ENCODE peak calls at places on chromosomes 2 and 18, in seven cellular contexts. H is SK-N-SH, A is GM23248, W is HepG2, R is IMR-90, N is HCT116, P is mesenchymal stem cell. G is an unnamed sample.

GRCh38 chr2:161120775-161121174 is 39.5 kb upstream of the TANK start:
- DNase-seq in H (no peak), A (no peak), W (no peak), R (no peak), N (no peak), P (no peak), G (no peak)

GRCh38 chr2:109467701-109468100 is 146.1 kb downstream of the SEPTIN10 start:
- DNase-seq in H (peak; percentile 57), A (no peak), W (no peak), R (no peak), N (no peak), P (no peak), G (no peak)

GRCh38 chr2:182330451-182331325 is 96.1 kb downstream of the PDE1A start:
- DNase-seq in H (no peak), A (peak; percentile 56), W (no peak), R (peak; percentile 73), N (no peak), P (peak; percentile 48), G (peak; percentile 31)

GRCh38 chr2:167890739-167891138 is 356.7 kb downstream of the STK39 start:
- DNase-seq in H (no peak), A (no peak), W (no peak), R (no peak), N (no peak), P (no peak), G (no peak)

GRCh38 chr2:65345626-65346025 is 86.8 kb downstream of the SPRED2 start:
- DNase-seq in H (no peak), A (peak; percentile 22), W (no peak), R (no peak), N (no peak), P (no peak), G (no peak)

GRCh38 chr2:73851274-73851673 is 22.5 kb downstream of the STAMBP start:
- DNase-seq in H (no peak), A (peak; percentile 5), W (no peak), R (no peak), N (peak; percentile 33), P (no peak), G (no peak)

GRCh38 chr18:51398104-51398503 is 200.6 kb upstream of the MEX3C start:
- DNase-seq in H (no peak), A (no peak), W (no peak), R (no peak), N (no peak), P (no peak), G (no peak)

GRCh38 chr2:226399006-226399405 is 400.6 kb downstream of the IRS1 start:
- DNase-seq in H (no peak), A (peak; percentile 13), W (no peak), R (no peak), N (no peak), P (no peak), G (no peak)

GRCh38 chr18:79173742-79174141 is 104.5 kb downstream of the ATP9B start:
- DNase-seq in H (no peak), A (no peak), W (no peak), R (no peak), N (no peak), P (no peak), G (no peak)

GRCh38 chr2:10481055-10481665 is 33.0 kb upstream of the ODC1 start:
- DNase-seq in H (no peak), A (no peak), W (peak; percentile 25), R (no peak), N (no peak), P (no peak), G (no peak)

GRCh38 chr2:11681722-11682589 is 12.0 kb upstream of the NTSR2 start:
- DNase-seq in H (peak; percentile 90), A (peak; percentile 10), W (peak; percentile 55), R (no peak), N (peak; percentile 19), P (no peak), G (peak; percentile 89)

GRCh38 chr2:156339866-156340265 is 7.3 kb upstream of the NR4A2 start:
- DNase-seq in H (no peak), A (no peak), W (no peak), R (no peak), N (no peak), P (no peak), G (no peak)

GRCh38 chr2:17539596-17539992 is 902 bp upstream of the VSNL1 start:
- DNase-seq in H (peak; percentile 45), A (peak; percentile 33), W (peak; percentile 83), R (no peak), N (peak; percentile 62), P (peak; percentile 65), G (peak; percentile 44)

GRCh38 chr2:16727256-16727655 is 61.6 kb upstream of the CYRIA start:
- DNase-seq in H (no peak), A (no peak), W (no peak), R (peak; percentile 23), N (no peak), P (peak; percentile 29), G (peak; percentile 35)

GRCh38 chr2:122307772-122308171 is 552.3 kb downstream of the TSN start:
- DNase-seq in H (no peak), A (no peak), W (no peak), R (no peak), N (no peak), P (no peak), G (no peak)

GRCh38 chr2:182291296-182291695 is 135.5 kb downstream of the PDE1A start:
- DNase-seq in H (no peak), A (no peak), W (no peak), R (peak; percentile 62), N (no peak), P (peak; percentile 66), G (no peak)

GRCh38 chr18:58263055-58263732 is 219.2 kb downstream of the NEDD4L start:
- DNase-seq in H (no peak), A (no peak), W (no peak), R (peak; percentile 24), N (peak; percentile 22), P (peak; percentile 60), G (no peak)

GRCh38 chr2:188892632-188893031 is 81.5 kb upstream of the COL3A1 start:
- DNase-seq in H (no peak), A (peak; percentile 11), W (no peak), R (peak; percentile 47), N (no peak), P (peak; percentile 55), G (no peak)

GRCh38 chr2:25697559-25698341 is 24.4 kb upstream of the DTNB start:
- DNase-seq in H (no peak), A (no peak), W (no peak), R (no peak), N (no peak), P (no peak), G (no peak)

GRCh38 chr2:235468978-235469694 is 24.7 kb upstream of the AGAP1 start:
- DNase-seq in H (no peak), A (peak; percentile 97), W (no peak), R (peak; percentile 94), N (peak; percentile 67), P (peak; percentile 87), G (peak; percentile 93)

GRCh38 chr2:232042911-232043564 is 81.5 kb downstream of the DIS3L2 start:
- DNase-seq in H (no peak), A (peak; percentile 44), W (no peak), R (peak; percentile 61), N (no peak), P (no peak), G (no peak)

GRCh38 chr2:10948606-10949230 is 37.0 kb downstream of the KCNF1 start:
- DNase-seq in H (no peak), A (no peak), W (no peak), R (no peak), N (no peak), P (no peak), G (no peak)

GRCh38 chr2:46350030-46350699 is 53.0 kb downstream of the EPAS1 start:
- DNase-seq in H (peak; percentile 52), A (no peak), W (no peak), R (no peak), N (no peak), P (no peak), G (no peak)

GRCh38 chr18:59874166-59874565 is 25.6 kb upstream of the PMAIP1 start:
- DNase-seq in H (no peak), A (peak; percentile 92), W (peak; percentile 13), R (peak; percentile 96), N (peak; percentile 65), P (peak; percentile 93), G (peak; percentile 94)

GRCh38 chr18:46712406-46712805 is 44.4 kb downstream of the ST8SIA5 start:
- DNase-seq in H (no peak), A (peak; percentile 95), W (no peak), R (peak; percentile 58), N (no peak), P (peak; percentile 90), G (peak; percentile 80)

DNA sequence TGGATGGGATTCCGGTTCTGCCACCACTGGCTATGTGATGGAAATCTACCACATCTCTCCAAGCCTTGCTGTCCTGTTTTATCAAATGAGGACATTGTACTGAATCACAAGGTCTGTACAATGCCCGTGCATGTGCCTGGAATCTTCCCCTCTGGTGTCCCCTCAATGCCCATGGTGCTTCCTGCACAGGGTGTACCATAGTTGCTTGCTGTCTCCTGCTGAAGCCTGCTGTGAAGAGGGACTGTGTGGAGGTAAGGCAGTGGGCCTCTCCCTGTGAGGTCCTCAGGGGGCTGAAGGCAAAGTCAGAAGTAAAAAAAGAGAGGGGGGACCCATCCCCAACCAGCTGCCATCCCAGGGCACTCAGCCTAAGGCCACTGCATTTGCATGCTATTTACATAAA is 9.2 kb upstream of the STEAP3 start:
- DNase-seq in H (no peak), A (no peak), W (no peak), R (no peak), N (no peak), P (no peak), G (no peak)
- H3K4me3 ChIP-seq in H (no peak overlapping the region), A (no peak overlapping the region), W (no peak overlapping the region), R (no peak overlapping the region), N (no peak overlapping the region), P (no peak overlapping the region), G (no peak overlapping the region)

DNA sequence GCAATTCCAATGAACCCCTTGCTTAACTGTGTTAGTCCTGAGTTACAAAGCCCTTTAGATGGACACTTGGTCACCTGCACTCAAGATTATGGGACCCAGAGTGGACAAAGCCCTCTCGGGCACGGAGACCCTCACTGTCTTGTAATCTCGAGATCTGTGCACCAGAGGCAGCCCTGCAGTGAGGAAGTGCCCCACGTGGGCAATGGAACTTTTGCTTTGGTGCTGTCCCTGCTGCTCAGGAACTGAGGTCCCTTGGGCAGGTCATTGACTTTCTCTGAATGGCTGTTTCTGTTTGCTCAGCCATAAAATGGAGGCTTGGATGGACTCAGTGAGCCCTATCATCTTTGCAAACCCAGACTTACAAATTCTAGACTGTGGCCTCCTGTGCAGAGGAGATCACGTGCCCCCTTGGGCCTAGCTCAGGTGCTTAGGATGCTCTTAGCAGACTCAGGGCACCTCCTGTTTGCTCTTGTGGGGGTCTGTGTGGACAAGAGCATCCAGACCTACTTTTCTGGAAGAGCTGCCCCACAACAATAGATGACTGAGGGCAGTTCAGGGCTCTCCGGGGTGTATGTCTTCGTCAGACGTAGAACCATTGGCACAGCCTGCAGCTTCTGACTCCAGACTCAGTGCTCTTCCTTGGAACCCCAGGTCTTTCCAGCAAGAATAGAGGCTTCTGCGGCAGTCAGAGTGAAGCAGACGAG is 94.5 kb upstream of the HS6ST1 start:
- DNase-seq in H (no peak), A (no peak), W (no peak), R (no peak), N (no peak), P (no peak), G (no peak)
- H2AFZ ChIP-seq in H (no peak overlapping the region), A (no peak overlapping the region), W (no peak overlapping the region), R (no peak overlapping the region), N (no peak overlapping the region), P (no peak overlapping the region), G (no peak overlapping the region)

GRCh38 chr2:27089111-27089954 is 2.8 kb downstream of the KHK start:
- DNase-seq in H (no peak), A (no peak), W (no peak), R (no peak), N (no peak), P (no peak), G (no peak)
- H3K4me3 ChIP-seq in H (no peak overlapping the region), A (no peak overlapping the region), W (peak overlapping the region; percentile 99), R (no peak overlapping the region), N (no peak overlapping the region), P (no peak overlapping the region), G (no peak overlapping the region)

GRCh38 chr18:39380823-39381222 is 1815.2 kb upstream of the CELF4 start:
- DNase-seq in H (no peak), A (no peak), W (no peak), R (no peak), N (no peak), P (no peak), G (no peak)
- H2AFZ ChIP-seq in H (no peak overlapping the region), A (no peak overlapping the region), W (no peak overlapping the region), R (no peak overlapping the region), N (no peak overlapping the region), P (no peak overlapping the region), G (no peak overlapping the region)